ENCODE peak calls at places on chromosomes 12 and 14, in four cellular contexts. Z, Y, U and D are unnamed samples.

GRCh38 chr14:92599786-92600185 is 86.2 kb downstream of the RIN3 start:
- DNase-seq in Y (no peak), Z (no peak), U (no peak), D (no peak)

GRCh38 chr12:117120787-117121186 is 21.6 kb upstream of the TESC start:
- DNase-seq in U (no peak), Y (no peak), Z (no peak), D (no peak)

GRCh38 chr12:5577239-5577638 is 145.3 kb downstream of the NTF3 start:
- DNase-seq in Y (no peak), Z (peak; percentile 43), U (no peak), D (no peak)

GRCh38 chr14:92093320-92093719 is 13.1 kb downstream of the ATXN3 start:
- DNase-seq in Z (no peak), Y (peak; percentile 14), U (no peak), D (no peak)

GRCh38 chr12:63822352-63822751 is 22.1 kb upstream of the SRGAP1 start:
- DNase-seq in U (peak; percentile 63), Y (no peak), Z (no peak), D (no peak)

GRCh38 chr12:69789351-69789750 is 35.7 kb upstream of the MYRFL start:
- DNase-seq in Z (no peak), U (no peak), Y (no peak), D (no peak)

GRCh38 chr12:99381992-99382391 is 265.6 kb upstream of the GARIN6 start:
- DNase-seq in Y (no peak), U (no peak), Z (no peak), D (no peak)

GRCh38 chr12:66304296-66304915 is 2.1 kb downstream of the HELB start:
- DNase-seq in U (no peak), Y (no peak), Z (no peak), D (no peak)

GRCh38 chr14:53957739-53958138 is 1.1 kb upstream of the BMP4 start:
- DNase-seq in Y (no peak), Z (no peak), U (no peak), D (no peak)

GRCh38 chr14:106877527-106877926 is 1351.1 kb downstream of the TMEM121 start:
- DNase-seq in Z (no peak), Y (no peak), U (no peak), D (no peak)

GRCh38 chr12:53952335-53952694 is 2.4 kb upstream of the HOXC12 start:
- DNase-seq in Z (no peak), Y (no peak), U (no peak), D (no peak)
- TF ChIP-seq CTCF in Z (no peak), Y (no peak), U (peak; percentile 7), D (no peak)

GRCh38 chr12:34397591-34398365 is 375.5 kb downstream of the ALG10 start:
- DNase-seq in U (no peak), Y (no peak), Z (no peak), D (peak; percentile 9)

GRCh38 chr12:34398366-34398705 is 376.0 kb downstream of the ALG10 start:
- DNase-seq in Z (no peak), Y (no peak), U (no peak), D (no peak)

GRCh38 chr12:34395056-34396005 is 373.0 kb downstream of the ALG10 start:
- DNase-seq in U (no peak), Y (no peak), Z (no peak), D (peak; percentile 10)

GRCh38 chr12:34396006-34396860 is 373.9 kb downstream of the ALG10 start:
- DNase-seq in Y (no peak), Z (no peak), U (no peak), D (peak; percentile 14)

DNA sequence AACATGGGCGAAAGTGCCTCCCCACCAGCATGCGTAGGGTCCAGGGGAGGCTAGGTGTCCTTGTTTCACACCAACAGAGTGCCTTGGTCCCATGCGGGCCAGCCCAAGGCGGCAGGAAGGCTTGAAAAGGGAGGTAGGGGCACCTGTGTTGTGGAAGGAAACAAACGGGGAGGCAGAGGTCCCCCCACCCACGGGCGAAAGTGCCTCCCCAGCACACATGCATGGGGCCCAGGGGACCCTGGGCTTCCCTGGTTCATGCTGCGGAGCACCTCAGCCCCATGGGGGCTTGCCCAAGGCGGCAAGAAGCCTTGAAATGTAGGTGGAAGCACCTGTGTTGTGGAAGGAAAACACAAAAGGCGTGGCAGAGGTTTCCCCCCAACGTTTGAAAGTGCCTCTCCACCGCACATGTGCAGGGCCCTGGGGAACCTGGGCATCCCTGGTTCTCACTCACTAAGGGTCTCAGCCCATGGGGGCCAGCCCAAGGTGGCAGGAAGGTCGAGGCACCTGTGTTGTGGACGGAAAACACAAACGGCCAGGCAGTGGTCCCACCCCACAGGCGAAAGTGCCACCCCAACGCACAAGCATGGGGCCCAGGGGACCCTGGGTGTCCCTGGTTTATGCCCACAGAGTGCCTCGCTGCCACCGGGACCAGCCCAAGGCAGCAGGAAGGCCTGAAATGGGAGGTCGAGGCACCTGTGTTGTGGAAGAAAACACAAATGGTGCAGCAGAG is 374.7 kb downstream of the ALG10 start:
- DNase-seq in Z (no peak), U (no peak), Y (no peak), D (peak; percentile 5)
- H3K9me3 ChIP-seq in Z (peaks cover 2% of the 10 kb centered on the region), U (peaks cover 100% of the 10 kb centered on the region), Y (no peaks in the 10 kb centered on the region), D (no peaks in the 10 kb centered on the region)

DNA sequence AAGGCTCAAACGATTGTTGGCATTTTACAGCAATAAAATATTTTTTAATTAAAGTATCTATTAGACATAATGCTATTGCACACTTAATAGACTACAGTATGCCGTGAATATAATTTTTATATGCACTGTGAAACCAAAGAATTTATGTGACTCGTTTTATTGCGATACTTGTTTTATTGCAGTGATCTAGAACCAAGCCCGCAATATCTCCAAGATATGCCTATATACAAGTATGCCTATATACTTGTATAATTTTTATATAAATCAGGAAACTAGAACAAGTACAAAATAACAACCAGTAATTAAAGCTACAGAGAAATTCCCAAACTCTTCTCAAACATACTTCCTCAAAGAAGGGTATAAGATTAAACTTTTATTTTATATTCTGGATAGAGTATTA is 31.3 kb downstream of the EEA1 start:
- DNase-seq in U (no peak), Z (no peak), Y (no peak), D (no peak)
- H3K27ac ChIP-seq in U (no peak overlapping the region), Z (no peak overlapping the region), Y (peak overlapping the region; percentile 87), D (no peak overlapping the region)

GRCh38 chr14:103561381-103562134 is 899 bp downstream of the BAG5 start:
- DNase-seq in Y (no peak), U (no peak), Z (peak; percentile 72), D (no peak)
- TF ChIP-seq CTCF in Y (no peak), U (no peak), Z (no peak), D (no peak)

DNA sequence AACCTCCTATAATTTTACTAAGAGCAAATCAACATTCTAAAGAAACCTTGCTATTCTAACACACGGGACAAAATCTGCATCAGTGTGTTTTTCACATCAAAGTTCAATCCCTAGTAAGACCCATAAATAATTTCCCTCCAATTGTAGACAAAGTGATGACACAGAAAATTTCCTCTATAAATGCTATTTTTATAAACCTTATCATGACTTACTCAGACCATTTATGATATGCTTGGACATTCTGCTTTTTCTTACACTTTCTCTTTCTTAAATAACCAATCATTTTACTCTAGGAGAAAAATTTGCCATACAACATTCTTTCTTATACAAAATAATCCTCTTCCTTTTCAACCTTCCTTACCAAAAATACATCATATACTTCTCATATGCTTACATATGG is 67.0 kb downstream of the SDR9C7 start:
- DNase-seq in U (no peak), Y (no peak), Z (no peak), D (no peak)
- H3K9me3 ChIP-seq in U (peaks cover 15% of the 10 kb centered on the region), Y (peaks cover 58% of the 10 kb centered on the region), Z (no peaks in the 10 kb centered on the region), D (peaks cover 5% of the 10 kb centered on the region)

GRCh38 chr12:22415342-22416309 is 81.1 kb upstream of the ST8SIA1 start:
- DNase-seq in U (no peak), Z (no peak), Y (peak; percentile 73), D (no peak)
- H3K27ac ChIP-seq in U (no peak overlapping the region), Z (no peak overlapping the region), Y (no peak overlapping the region), D (no peak overlapping the region)

DNA sequence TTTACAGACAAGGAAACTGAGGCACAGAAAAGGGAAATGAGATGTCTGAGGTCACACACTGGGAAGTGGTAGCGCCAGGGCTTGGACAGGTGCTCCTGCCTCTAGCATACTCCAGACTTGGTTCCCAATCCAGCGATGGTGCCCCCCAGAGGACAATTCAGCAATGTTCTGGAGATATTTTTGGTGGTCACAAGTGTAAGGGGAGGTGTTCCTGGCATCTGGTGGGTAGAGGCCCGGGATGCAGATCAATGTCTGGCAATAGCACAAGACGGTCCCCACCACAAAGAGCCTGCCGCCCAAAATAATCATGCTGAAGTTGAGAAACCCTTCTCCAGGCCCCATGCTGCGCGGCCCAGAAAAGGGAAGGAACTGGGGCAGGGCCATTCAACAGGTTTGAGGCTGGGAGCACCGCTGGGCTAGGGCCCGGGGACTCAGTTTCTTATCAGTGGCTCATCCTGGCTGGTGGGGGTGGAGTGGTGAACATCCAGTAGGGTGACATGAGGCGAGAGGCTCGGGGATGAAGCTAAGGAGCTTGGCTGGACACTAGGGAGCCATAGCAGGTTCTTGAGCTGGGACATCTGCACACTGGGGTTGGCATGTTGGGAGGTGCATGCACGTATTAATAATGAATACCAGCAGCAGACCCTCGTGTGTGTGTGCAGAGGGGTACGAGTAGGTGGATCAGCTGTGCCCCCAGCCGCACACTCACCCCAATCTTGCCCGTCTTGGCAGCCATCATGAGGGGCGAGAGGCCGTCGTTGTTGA is 35.1 kb downstream of the TRPV4 start:
- DNase-seq in U (no peak), Y (peak; percentile 46), Z (peak; percentile 13), D (no peak)
- TF ChIP-seq CTCF in U (peak; percentile 9), Y (peak; percentile 30), Z (peak; percentile 8), D (no peak)

DNA sequence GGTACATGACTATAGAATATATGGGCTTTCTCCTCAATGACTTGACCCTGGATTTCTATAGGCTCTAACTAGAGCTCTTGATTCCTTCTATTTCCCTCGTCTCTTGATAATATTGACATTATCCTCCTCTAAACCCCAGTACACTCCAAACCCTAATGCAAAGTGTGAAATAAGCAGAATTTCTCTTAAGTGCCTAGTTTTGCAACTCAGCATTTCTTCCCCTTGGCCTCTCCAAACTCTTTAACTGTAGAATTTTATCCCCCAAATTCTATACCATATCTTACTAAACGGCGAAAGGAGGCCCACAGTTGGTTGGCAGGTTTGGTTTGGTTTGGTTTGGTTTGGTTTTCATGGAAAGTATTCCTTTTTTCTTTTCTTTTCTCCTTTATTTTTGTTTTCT is 498.7 kb downstream of the CCER1 start:
- DNase-seq in Y (no peak), U (no peak), Z (no peak), D (no peak)
- H3K9me3 ChIP-seq in Y (no peaks in the 10 kb centered on the region), U (no peaks in the 10 kb centered on the region), Z (no peaks in the 10 kb centered on the region), D (no peaks in the 10 kb centered on the region)

DNA sequence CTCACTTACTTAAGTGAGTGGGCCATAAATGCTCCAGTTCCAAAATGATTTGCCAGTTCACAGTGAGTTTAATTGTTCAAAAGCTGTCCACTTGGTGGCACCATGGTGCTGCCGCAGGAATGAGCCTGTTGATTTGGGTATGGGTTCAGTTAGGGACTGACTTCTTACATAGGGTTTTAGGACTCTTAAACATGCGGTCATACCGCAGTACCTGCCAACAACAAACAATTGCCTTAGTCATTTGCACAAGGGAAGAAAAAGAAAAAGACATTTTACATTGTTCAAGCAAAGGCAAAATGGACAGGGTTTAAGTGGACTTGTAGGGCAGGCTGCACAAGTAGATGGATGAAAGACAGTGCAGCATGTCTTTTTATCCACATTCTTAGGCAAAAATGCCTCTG is 80.0 kb upstream of the DBX2 start:
- DNase-seq in Y (peak; percentile 71), Z (peak; percentile 71), U (peak; percentile 34), D (peak; percentile 54)
- H3K27ac ChIP-seq in Y (no peak overlapping the region), Z (no peak overlapping the region), U (no peak overlapping the region), D (no peak overlapping the region)